ENCODE peak calls at places on chromosome 21, in eight cellular contexts. D is LoVo; F is GF-D8; K is AG10803; Z is AG04450; G is central memory CD4-positive, alpha-beta T cell; S is EL; B is mesenteric fat pad. R is an unnamed sample.

GRCh38 chr21:34865922-34866271 is 183.2 kb downstream of the RUNX1 start:
- DNase-seq in B (no peak), D (no peak), S (no peak), K (no peak), Z (no peak), G (no peak), F (peak; percentile 77), R (no peak)

GRCh38 chr21:33518899-33519298 is 23.0 kb downstream of the GART start:
- DNase-seq in B (no peak), F (no peak), D (no peak), K (no peak), S (no peak), G (no peak), Z (no peak), R (no peak)

GRCh38 chr21:43306391-43306790 is 120.5 kb downstream of the SIK1 start:
- DNase-seq in F (no peak), G (no peak), Z (no peak), K (no peak), D (no peak), S (no peak), B (no peak), R (no peak)

GRCh38 chr21:17925900-17926299 is 106.7 kb upstream of the C21orf91 start:
- DNase-seq in S (no peak), K (peak; percentile 33), B (no peak), Z (no peak), G (no peak), F (no peak), D (peak; percentile 20), R (no peak)

GRCh38 chr21:15744926-15745325 is 15.1 kb downstream of the USP25 start:
- DNase-seq in Z (no peak), F (no peak), K (no peak), G (no peak), B (no peak), D (no peak), S (no peak), R (no peak)

GRCh38 chr21:15221799-15222386 is 157.1 kb upstream of the NRIP1 start:
- DNase-seq in S (peak; percentile 64), K (peak; percentile 32), Z (peak; percentile 7), F (no peak), G (no peak), D (no peak), B (no peak), R (no peak)

GRCh38 chr21:46024983-46025860 is 43.7 kb downstream of the COL6A1 start:
- DNase-seq in Z (no peak), S (peak; percentile 66), F (no peak), G (no peak), B (no peak), D (no peak), K (peak; percentile 89), R (no peak)

GRCh38 chr21:29080454-29080930 is 7.0 kb upstream of the CCT8 start:
- DNase-seq in Z (no peak), G (peak; percentile 5), F (peak; percentile 34), S (no peak), D (no peak), B (no peak), K (no peak), R (no peak)

GRCh38 chr21:28099296-28099695 is 893.4 kb downstream of the LTN1 start:
- DNase-seq in K (peak; percentile 51), G (no peak), S (no peak), B (no peak), D (no peak), F (no peak), Z (no peak), R (no peak)

R was measured in pulmonary artery endothelial cell.